ENCODE peak calls at places on chromosomes 6 and 20, in eight cellular contexts. F is cardiac muscle cell, S is IMR-90, U is A549, M is mammary epithelial cell, H is left lung, J is vagina, A is right atrium auricular region. G is an unnamed sample.
A peak's percentile ranks its signal among the peaks of the same experiment; 100 is the strongest.

GRCh38 chr20:17735959-17736621 is 36.3 kb downstream of the BANF2 start:
- DNase-seq in F (no peak), S (peak; percentile 26), U (no peak), M (no peak), H (no peak), J (no peak), A (no peak), G (no peak)

GRCh38 chr20:48797275-48797825 is 30.4 kb downstream of the PREX1 start:
- DNase-seq in F (no peak), S (no peak), U (no peak), M (no peak), H (peak; percentile 83), J (no peak), A (peak; percentile 64), G (no peak)

GRCh38 chr6:43963203-43963602 is 164.0 kb downstream of the MRPL14 start:
- DNase-seq in F (no peak), S (no peak), U (peak; percentile 44), M (no peak), H (no peak), J (no peak), A (peak; percentile 48), G (no peak)

GRCh38 chr6:53347921-53348435 is 772 bp downstream of the ELOVL5 start:
- DNase-seq in F (peak; percentile 77), S (peak; percentile 52), U (peak; percentile 32), M (peak; percentile 50), H (peak; percentile 90), J (no peak), A (peak; percentile 71), G (peak; percentile 69)

GRCh38 chr6:166007349-166008263 is 160.0 kb downstream of the TBXT start:
- DNase-seq in F (peak; percentile 88), S (peak; percentile 88), U (peak; percentile 91), M (no peak), H (no peak), J (peak; percentile 87), A (no peak), G (no peak)

GRCh38 chr6:140124498-140124897 is 750.0 kb upstream of the CITED2 start:
- DNase-seq in F (no peak), S (no peak), U (no peak), M (no peak), H (no peak), J (no peak), A (no peak), G (no peak)

GRCh38 chr6:13427838-13428527 is 59.4 kb downstream of the GFOD1 start:
- DNase-seq in F (no peak), S (no peak), U (no peak), M (no peak), H (no peak), J (no peak), A (no peak), G (no peak)

GRCh38 chr20:4962257-4962855 is 39.0 kb downstream of the SLC23A2 start:
- DNase-seq in F (peak; percentile 42), S (no peak), U (no peak), M (no peak), H (no peak), J (no peak), A (no peak), G (no peak)

GRCh38 chr6:44268095-44268628 is 2.1 kb upstream of the TMEM151B start:
- DNase-seq in F (peak; percentile 53), S (peak; percentile 46), U (peak; percentile 53), M (peak; percentile 35), H (no peak), J (no peak), A (no peak), G (no peak)

GRCh38 chr20:52447232-52447566 is 255.6 kb upstream of the ZFP64 start:
- DNase-seq in F (no peak), S (peak; percentile 13), U (no peak), M (no peak), H (no peak), J (no peak), A (no peak), G (no peak)

GRCh38 chr20:53224851-53225250 is 252.7 kb downstream of the TSHZ2 start:
- DNase-seq in F (peak; percentile 32), S (peak; percentile 18), U (no peak), M (no peak), H (no peak), J (no peak), A (no peak), G (no peak)

GRCh38 chr6:137811121-137811911 is 55.7 kb upstream of the TNFAIP3 start:
- DNase-seq in F (peak; percentile 84), S (peak; percentile 96), U (peak; percentile 76), M (peak; percentile 93), H (peak; percentile 93), J (no peak), A (peak; percentile 82), G (peak; percentile 37)

GRCh38 chr6:74596586-74596985 is 609.3 kb downstream of the COL12A1 start:
- DNase-seq in F (no peak), S (no peak), U (no peak), M (no peak), H (no peak), J (no peak), A (no peak), G (no peak)

GRCh38 chr6:108408861-108409260 is 114.0 kb downstream of the AFG1L start:
- DNase-seq in F (no peak), S (no peak), U (no peak), M (no peak), H (no peak), J (no peak), A (no peak), G (no peak)

GRCh38 chr20:63617092-63617875 is 9.6 kb downstream of the GMEB2 start:
- DNase-seq in F (no peak), S (no peak), U (no peak), M (no peak), H (peak; percentile 77), J (no peak), A (no peak), G (no peak)

GRCh38 chr20:57361517-57361916 is 10.5 kb downstream of the RAE1 start:
- DNase-seq in F (peak; percentile 66), S (peak; percentile 87), U (no peak), M (peak; percentile 81), H (no peak), J (no peak), A (no peak), G (no peak)

GRCh38 chr6:53410508-53411258 is 61.9 kb upstream of the ELOVL5 start:
- DNase-seq in F (peak; percentile 55), S (peak; percentile 33), U (peak; percentile 39), M (peak; percentile 13), H (peak; percentile 74), J (no peak), A (no peak), G (no peak)

GRCh38 chr6:25757936-25758642 is 3.5 kb downstream of the SLC17A4 start:
- DNase-seq in F (no peak), S (no peak), U (no peak), M (no peak), H (peak; percentile 10), J (no peak), A (no peak), G (no peak)

GRCh38 chr6:156953478-156954146 is 176.4 kb downstream of the ARID1B start:
- DNase-seq in F (peak; percentile 97), S (peak; percentile 99), U (peak; percentile 91), M (peak; percentile 96), H (no peak), J (no peak), A (no peak), G (no peak)

GRCh38 chr6:156953125-156953477 is 175.9 kb downstream of the ARID1B start:
- DNase-seq in F (peak; percentile 45), S (no peak), U (no peak), M (no peak), H (no peak), J (no peak), A (no peak), G (no peak)

GRCh38 chr6:156954191-156954590 is 177.0 kb downstream of the ARID1B start:
- DNase-seq in F (no peak), S (peak; percentile 59), U (no peak), M (no peak), H (no peak), J (no peak), A (no peak), G (no peak)

GRCh38 chr6:156950084-156950483 is 172.9 kb downstream of the ARID1B start:
- DNase-seq in F (no peak), S (no peak), U (no peak), M (no peak), H (no peak), J (no peak), A (no peak), G (no peak)

GRCh38 chr6:156952401-156952800 is 175.2 kb downstream of the ARID1B start:
- DNase-seq in F (no peak), S (no peak), U (no peak), M (no peak), H (no peak), J (no peak), A (no peak), G (no peak)
- H3K4me1 ChIP-seq in F (peaks cover 26% of the 10 kb centered on the region), S (peaks cover 18% of the 10 kb centered on the region), U (peaks cover 75% of the 10 kb centered on the region), M (peaks cover 58% of the 10 kb centered on the region), H (peaks cover 51% of the 10 kb centered on the region), J (peaks cover 92% of the 10 kb centered on the region), A (peaks cover 78% of the 10 kb centered on the region), G (no peaks in the 10 kb centered on the region)

DNA sequence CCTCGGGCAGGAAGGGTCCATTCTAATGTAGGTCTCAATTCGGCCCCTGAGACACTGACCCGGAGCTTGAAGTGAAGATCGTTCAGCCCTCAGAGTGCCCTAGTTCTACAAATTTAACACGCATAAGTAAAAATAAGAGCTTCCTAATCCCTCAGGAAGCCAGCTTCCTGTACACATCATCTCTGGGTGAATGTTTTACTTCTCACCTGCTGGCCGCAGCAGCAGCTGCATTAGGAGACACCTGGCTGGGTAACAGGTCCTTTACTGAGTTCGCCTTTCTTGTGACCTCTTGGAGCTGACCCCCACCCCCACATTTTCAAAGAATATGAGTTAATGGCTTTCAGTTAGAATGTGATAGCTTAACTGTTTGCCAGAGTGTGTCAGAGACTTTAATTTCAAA is 165.0 kb downstream of the SMOC2 start:
- DNase-seq in F (no peak), S (no peak), U (no peak), M (no peak), H (no peak), J (no peak), A (no peak), G (no peak)
- TF ChIP-seq CTCF in F (no peak), S (no peak), U (no peak), M (no peak), H (no peak), J (no peak), A (no peak), G (no peak)

GRCh38 chr6:163970846-163971564 is 556.5 kb downstream of the QKI start:
- DNase-seq in F (no peak), S (no peak), U (no peak), M (no peak), H (no peak), J (no peak), A (no peak), G (no peak)
- H3K27ac ChIP-seq in F (no peak overlapping the region), S (no peak overlapping the region), U (no peak overlapping the region), M (no peak overlapping the region), H (no peak overlapping the region), J (no peak overlapping the region), A (no peak overlapping the region), G (no peak overlapping the region)

DNA sequence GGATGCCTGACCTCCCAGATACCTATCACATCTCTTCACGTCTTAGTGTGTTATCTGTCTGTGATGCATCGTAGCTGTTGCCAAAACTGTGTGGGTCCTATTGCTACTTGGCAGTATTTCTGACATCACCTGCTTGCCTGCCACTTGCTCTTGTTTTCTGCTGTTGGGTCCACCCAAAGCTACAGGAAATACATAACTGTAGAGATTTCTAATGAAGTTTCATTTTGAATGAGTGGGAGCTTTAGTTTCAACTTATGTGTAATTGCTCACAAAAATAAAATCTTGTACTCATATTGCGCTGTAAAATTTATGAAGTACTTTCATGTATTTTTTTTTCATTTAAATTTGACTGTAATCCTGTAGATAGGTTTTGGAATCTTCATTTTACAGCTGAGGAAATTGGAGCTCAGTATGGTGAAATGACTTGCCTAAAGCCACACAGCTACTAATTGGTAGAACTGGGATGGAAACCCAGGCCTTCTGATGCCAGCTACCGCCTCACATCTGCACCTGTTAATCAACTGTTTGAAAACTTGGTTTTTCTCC is 113.6 kb upstream of the MAN1A1 start:
- DNase-seq in F (no peak), S (no peak), U (no peak), M (no peak), H (no peak), J (no peak), A (no peak), G (no peak)
- H3K4me1 ChIP-seq in F (peaks cover 2% of the 10 kb centered on the region), S (no peaks in the 10 kb centered on the region), U (no peaks in the 10 kb centered on the region), M (no peaks in the 10 kb centered on the region), H (no peaks in the 10 kb centered on the region), J (peaks cover 8% of the 10 kb centered on the region), A (no peaks in the 10 kb centered on the region), G (no peaks in the 10 kb centered on the region)

G was measured in breast epithelium.